ENCODE peak calls at places on chromosomes 1 and 21, in six cellular contexts. K is esophagus squamous epithelium, F is OCI-LY7, G is heart right ventricle, L is Panc1, Y is lung. V is an unnamed sample. For H3K4me1 and H3K9me3, the result is how much of the 10 kb centered on the place peaks cover.

GRCh38 chr1:5865774-5866173 is 126.5 kb downstream of the NPHP4 start:
- DNase-seq in K (no peak), F (no peak), G (no peak), L (no peak), Y (no peak), V (peak)

GRCh38 chr1:50570064-50570463 is 146.8 kb upstream of the DMRTA2 start:
- DNase-seq in K (no peak), F (no peak), G (no peak), L (no peak), Y (no peak), V (no peak)

GRCh38 chr1:6208723-6209660 is 3.1 kb downstream of the RNF207 start:
- DNase-seq in K (no peak), F (no peak), G (peak), L (no peak), Y (no peak), V (peak)

GRCh38 chr1:110475358-110476027 is 24.5 kb downstream of the PROK1 start:
- DNase-seq in K (no peak), F (no peak), G (no peak), L (no peak), Y (no peak), V (no peak)

GRCh38 chr1:203769505-203770343 is 4.7 kb downstream of the LAX1 start:
- DNase-seq in K (no peak), F (no peak), G (peak), L (no peak), Y (peak), V (peak)

GRCh38 chr21:42239973-42240372 is 21.0 kb downstream of the ABCG1 start:
- DNase-seq in K (no peak), F (peak), G (no peak), L (no peak), Y (no peak), V (no peak)

GRCh38 chr21:42850866-42851391 is 28.4 kb downstream of the WDR4 start:
- DNase-seq in K (no peak), F (peak), G (no peak), L (no peak), Y (no peak), V (no peak)

GRCh38 chr1:1429671-1430073 is 5.8 kb upstream of the VWA1 start:
- DNase-seq in K (no peak), F (no peak), G (no peak), L (no peak), Y (no peak), V (peak)

GRCh38 chr1:55868026-55868425 is 652.9 kb upstream of the USP24 start:
- DNase-seq in K (no peak), F (no peak), G (no peak), L (no peak), Y (no peak), V (no peak)

GRCh38 chr1:101260531-101260930 is 23.7 kb downstream of the S1PR1 start:
- DNase-seq in K (no peak), F (no peak), G (no peak), L (no peak), Y (no peak), V (no peak)

GRCh38 chr1:204711947-204712701 is 26.6 kb upstream of the LRRN2 start:
- DNase-seq in K (no peak), F (peak), G (peak), L (no peak), Y (no peak), V (peak)

GRCh38 chr21:38229260-38229877 is 27.4 kb upstream of the KCNJ15 start:
- DNase-seq in K (no peak), F (peak), G (no peak), L (no peak), Y (no peak), V (no peak)

GRCh38 chr21:33367309-33367973 is 35.8 kb upstream of the IFNGR2 start:
- DNase-seq in K (no peak), F (peak), G (no peak), L (no peak), Y (no peak), V (no peak)

GRCh38 chr1:14255231-14255630 is 343.3 kb upstream of the KAZN start:
- DNase-seq in K (no peak), F (peak), G (no peak), L (no peak), Y (no peak), V (no peak)
- H3K27ac ChIP-seq in K (no peak), F (peak), G (no peak), L (no peak), Y (no peak), V (no peak)

GRCh38 chr1:8902765-8903164 is 24.3 kb upstream of the ENO1 start:
- DNase-seq in K (no peak), F (no peak), G (no peak), L (no peak), Y (no peak), V (no peak)

GRCh38 chr1:8903908-8904650 is 25.6 kb upstream of the ENO1 start:
- DNase-seq in K (no peak), F (no peak), G (no peak), L (peak), Y (peak), V (peak)

GRCh38 chr1:8903410-8903809 is 24.9 kb upstream of the ENO1 start:
- DNase-seq in K (no peak), F (no peak), G (no peak), L (no peak), Y (no peak), V (no peak)

DNA sequence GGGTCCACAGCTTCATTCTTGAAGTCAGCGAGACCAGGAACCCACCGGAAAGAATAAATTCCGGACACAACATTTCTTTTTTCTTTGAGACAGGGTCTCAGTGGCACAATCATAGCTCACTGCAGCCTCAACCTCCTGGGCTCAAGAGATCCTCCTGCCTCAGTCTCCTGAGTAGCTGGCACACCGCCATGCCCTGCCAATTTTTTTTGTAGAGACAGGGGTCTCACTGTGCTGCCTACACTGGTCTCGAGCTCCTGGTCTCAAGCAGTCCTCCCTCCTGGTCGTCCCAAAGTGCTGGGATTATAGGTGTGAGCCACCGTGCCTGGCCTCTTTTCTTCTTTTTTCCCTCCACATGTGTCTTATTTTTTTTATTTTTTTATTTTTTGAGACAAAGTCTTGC is 20.6 kb upstream of the ENO1 start:
- DNase-seq in K (no peak), F (no peak), G (no peak), L (no peak), Y (no peak), V (no peak)
- H3K4me1 ChIP-seq in K (under half), F (under half), G (under half), L (under half), Y (under half), V (under half)

GRCh38 chr1:161196111-161196510 is 2.7 kb downstream of the ADAMTS4 start:
- DNase-seq in K (no peak), F (no peak), G (no peak), L (no peak), Y (no peak), V (peak)

GRCh38 chr1:161196521-161197451 is 2.1 kb downstream of the ADAMTS4 start:
- DNase-seq in K (no peak), F (no peak), G (peak), L (no peak), Y (no peak), V (peak)

GRCh38 chr1:161198877-161199431 is at the start of gene ADAMTS4:
- DNase-seq in K (no peak), F (no peak), G (peak), L (no peak), Y (peak), V (peak)

GRCh38 chr1:161198206-161198876 is 513 bp downstream of the ADAMTS4 start:
- DNase-seq in K (no peak), F (no peak), G (peak), L (no peak), Y (no peak), V (peak)

DNA sequence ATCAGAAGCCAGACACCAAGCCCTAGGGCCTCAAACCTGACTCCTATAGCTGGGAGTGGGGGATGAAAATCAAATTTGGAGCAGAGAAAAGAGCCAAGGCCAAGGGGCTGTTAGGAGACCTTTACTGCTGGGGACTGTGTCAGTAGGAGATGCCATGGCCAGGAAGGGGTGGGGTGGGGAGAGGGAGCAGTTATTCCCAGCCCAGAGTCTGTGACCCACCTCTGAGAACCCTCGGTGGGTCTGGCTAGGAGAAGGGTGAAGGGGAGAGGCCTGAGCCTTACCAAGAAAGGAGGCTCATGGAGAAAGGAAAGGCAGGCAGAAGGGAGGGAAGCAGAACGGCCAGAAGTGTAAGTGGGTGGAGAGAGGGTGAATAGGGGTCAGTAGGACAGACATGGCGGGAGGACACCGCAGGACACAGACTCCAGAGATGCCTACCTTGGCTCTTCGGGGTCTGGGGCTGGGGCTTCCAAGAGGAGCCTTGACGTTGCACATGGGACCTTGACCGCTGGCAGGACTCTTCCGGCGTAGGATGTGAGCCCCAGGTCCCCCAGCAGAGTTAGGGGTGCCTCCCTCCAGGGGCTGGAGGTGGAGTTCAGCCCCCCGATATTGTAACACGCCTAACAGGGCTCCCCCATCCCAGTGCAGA is 1.2 kb downstream of the ADAMTS4 start:
- DNase-seq in K (no peak), F (no peak), G (no peak), L (no peak), Y (no peak), V (peak)
- H3K9me3 ChIP-seq in K (under half), F (under half), G (under half), L (under half), Y (under half), V (under half)

GRCh38 chr1:78011050-78011449 is 6.3 kb downstream of the DNAJB4 start:
- DNase-seq in K (no peak), F (no peak), G (no peak), L (no peak), Y (no peak), V (no peak)
- H3K27ac ChIP-seq in K (no peak), F (no peak), G (no peak), L (no peak), Y (no peak), V (no peak)

GRCh38 chr1:45678489-45678888 is 7.8 kb downstream of the GPBP1L1 start:
- DNase-seq in K (no peak), F (no peak), G (no peak), L (no peak), Y (no peak), V (no peak)
- H3K4me1 ChIP-seq in K (under half), F (under half), G (half or more), L (half or more), Y (under half), V (under half)

GRCh38 chr1:158984386-158984785 is 25.3 kb upstream of the IFI16 start:
- DNase-seq in K (no peak), F (no peak), G (no peak), L (no peak), Y (no peak), V (no peak)
- H3K9me3 ChIP-seq in K (under half), F (under half), G (under half), L (under half), Y (under half), V (under half)

GRCh38 chr1:51998007-51998406 is 7.5 kb upstream of the RAB3B start:
- DNase-seq in K (no peak), F (no peak), G (no peak), L (no peak), Y (no peak), V (no peak)

GRCh38 chr1:52002038-52002917 is 11.8 kb upstream of the RAB3B start:
- DNase-seq in K (no peak), F (peak), G (no peak), L (peak), Y (peak), V (no peak)

GRCh38 chr1:52003877-52004276 is 13.4 kb upstream of the RAB3B start:
- DNase-seq in K (no peak), F (no peak), G (no peak), L (no peak), Y (no peak), V (no peak)

DNA sequence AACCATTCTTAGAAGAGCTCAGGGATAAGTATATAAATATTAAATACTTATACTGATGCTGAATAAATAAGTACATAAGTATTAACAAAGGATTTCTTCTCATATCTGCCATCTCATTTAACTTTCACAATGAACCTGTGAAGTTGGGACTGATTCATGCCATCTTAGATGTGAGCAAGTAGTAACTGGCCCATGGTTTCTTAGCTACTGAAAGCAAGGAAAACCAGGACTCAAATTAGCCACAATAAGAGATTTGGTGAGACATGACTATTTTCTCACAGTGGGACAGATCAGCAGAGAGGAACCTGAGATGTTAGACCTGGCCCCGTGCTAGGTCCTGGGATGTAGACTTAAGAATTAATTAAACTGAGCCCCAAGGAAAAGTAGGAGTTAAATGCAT is 8.2 kb upstream of the RAB3B start:
- DNase-seq in K (no peak), F (no peak), G (no peak), L (no peak), Y (no peak), V (no peak)
- H3K27ac ChIP-seq in K (no peak), F (no peak), G (no peak), L (no peak), Y (no peak), V (no peak)

DNA sequence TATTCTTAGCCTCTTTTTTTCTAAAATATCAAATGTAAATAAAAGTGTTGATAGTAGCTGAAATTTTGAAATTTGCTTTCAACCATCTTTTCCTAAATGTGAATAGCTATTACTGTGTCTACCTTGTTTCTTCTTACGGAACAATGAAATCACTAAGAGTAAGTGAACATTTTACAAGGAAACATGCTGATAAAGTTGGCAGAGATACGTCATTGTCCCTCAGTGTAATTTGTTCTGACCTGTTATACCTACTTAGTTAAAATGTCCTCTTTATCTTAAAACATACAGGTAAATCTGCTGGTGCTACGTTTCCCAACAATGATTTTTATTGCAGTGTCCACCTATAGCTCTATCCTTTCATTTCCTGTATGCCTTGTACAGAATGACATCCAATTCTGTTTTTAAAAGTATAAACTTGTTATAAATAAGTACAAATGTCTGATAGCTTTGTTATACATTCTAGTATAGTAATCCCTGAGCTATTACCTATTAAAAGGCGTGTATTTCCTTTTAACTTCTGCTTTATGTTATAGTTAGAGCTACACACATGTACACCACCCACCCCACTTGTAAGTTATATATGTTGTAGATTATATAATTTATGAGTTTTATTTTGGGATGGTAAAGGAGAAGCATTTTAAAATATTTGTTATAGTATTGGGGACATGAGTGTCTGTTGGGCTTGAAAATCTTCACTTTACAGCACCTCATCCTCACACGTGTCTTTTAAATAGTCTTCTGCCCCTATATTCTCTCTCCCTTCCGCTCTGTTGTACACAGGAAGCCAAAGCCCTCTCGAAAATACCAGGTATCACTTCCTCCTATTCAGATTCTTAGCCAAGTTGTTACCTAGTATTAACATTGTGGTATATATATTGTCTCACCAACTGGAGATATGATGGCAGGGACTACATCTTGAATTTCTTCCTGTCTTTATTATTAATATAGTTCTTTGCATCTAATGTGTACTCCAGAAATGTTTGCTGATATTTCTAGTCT is 25.2 kb downstream of the LAMC1 start:
- DNase-seq in K (no peak), F (peak), G (no peak), L (no peak), Y (no peak), V (no peak)
- H3K4me1 ChIP-seq in K (under half), F (half or more), G (half or more), L (under half), Y (under half), V (under half)

GRCh38 chr1:94049791-94050190 is 71.2 kb downstream of the ABCA4 start:
- DNase-seq in K (no peak), F (no peak), G (no peak), L (no peak), Y (no peak), V (no peak)
- H3K9me3 ChIP-seq in K (under half), F (under half), G (under half), L (under half), Y (under half), V (under half)

DNA sequence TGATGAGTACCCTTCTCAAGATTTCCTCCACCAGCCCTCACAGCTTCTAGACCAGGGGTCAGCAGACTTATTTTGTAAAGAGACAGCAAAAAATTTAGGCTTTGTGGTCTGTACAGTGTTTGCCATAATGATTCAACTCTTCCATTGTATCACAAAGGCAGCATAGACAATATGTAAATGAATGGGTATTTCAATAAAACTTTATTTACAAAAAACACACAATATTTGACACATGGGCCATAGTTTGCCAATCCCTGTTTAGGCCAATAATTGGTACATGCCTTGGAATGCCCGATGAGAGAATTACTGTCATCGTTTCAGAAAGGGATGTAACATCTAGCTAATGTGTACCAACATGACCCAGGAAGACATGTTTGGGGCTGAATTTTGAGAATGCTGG is 178.9 kb upstream of the GALNT2 start:
- DNase-seq in K (no peak), F (no peak), G (no peak), L (no peak), Y (no peak), V (no peak)
- H3K27ac ChIP-seq in K (peak), F (no peak), G (peak), L (no peak), Y (peak), V (peak)